ENCODE peak calls at places on chromosome 15, in six cellular contexts. L, X, I, K, H and C are unnamed samples.

GRCh38 chr15:42385980-42386695 is 26.8 kb downstream of the CAPN3 start:
- DNase-seq in X (no peak), L (no peak), I (no peak), H (no peak), K (no peak), C (peak; percentile 35)

GRCh38 chr15:72227192-72227586 is 3.8 kb downstream of the PKM start:
- DNase-seq in X (no peak), I (no peak), K (peak; percentile 72), L (no peak), H (peak; percentile 94), C (peak; percentile 91)

GRCh38 chr15:32131803-32132202 is 101.5 kb downstream of the CHRNA7 start:
- DNase-seq in L (no peak), X (no peak), I (no peak), K (no peak), H (no peak), C (no peak)

GRCh38 chr15:56019060-56019793 is 25.8 kb upstream of the NEDD4 start:
- DNase-seq in K (no peak), H (peak; percentile 20), X (no peak), I (no peak), L (no peak), C (no peak)

GRCh38 chr15:89649716-89650115 is 5.6 kb downstream of the KIF7 start:
- DNase-seq in K (no peak), I (no peak), X (no peak), L (no peak), H (no peak), C (no peak)

GRCh38 chr15:80695911-80696651 is 971 bp downstream of the ABHD17C start:
- DNase-seq in L (no peak), X (peak; percentile 40), H (peak; percentile 22), I (no peak), K (no peak), C (peak; percentile 40)

GRCh38 chr15:63151665-63152064 is 5.6 kb downstream of the RPS27L start:
- DNase-seq in L (no peak), X (no peak), H (no peak), K (no peak), I (no peak), C (no peak)

GRCh38 chr15:38652998-38653397 is 88.4 kb upstream of the RASGRP1 start:
- DNase-seq in X (peak; percentile 4), L (no peak), I (no peak), H (no peak), K (no peak), C (no peak)

GRCh38 chr15:60752973-60753720 is 274.2 kb upstream of the ICE2 start:
- DNase-seq in H (no peak), X (no peak), I (no peak), L (no peak), K (no peak), C (peak; percentile 2)

GRCh38 chr15:99994849-99995248 is 261.6 kb upstream of the LYSMD4 start:
- DNase-seq in I (no peak), X (no peak), H (no peak), L (no peak), K (no peak), C (no peak)

GRCh38 chr15:70465812-70466211 is 297.5 kb downstream of the UACA start:
- DNase-seq in I (no peak), X (no peak), L (no peak), H (no peak), K (no peak), C (no peak)

GRCh38 chr15:62110000-62110851 is 43.4 kb downstream of the C2CD4A start:
- DNase-seq in K (peak; percentile 57), I (no peak), H (peak; percentile 77), X (no peak), L (no peak), C (peak; percentile 95)

GRCh38 chr15:70596354-70597055 is 166.9 kb downstream of the UACA start:
- DNase-seq in X (no peak), I (no peak), L (peak; percentile 1), H (peak; percentile 96), K (no peak), C (peak; percentile 8)

GRCh38 chr15:62894322-62895085 is 148.0 kb upstream of the TPM1 start:
- DNase-seq in I (no peak), L (no peak), H (peak; percentile 58), X (no peak), K (no peak), C (no peak)

GRCh38 chr15:45714501-45715488 is 80.0 kb downstream of the SQOR start:
- DNase-seq in L (peak; percentile 83), I (peak; percentile 66), X (peak; percentile 60), K (peak; percentile 56), H (peak; percentile 21), C (peak; percentile 69)

GRCh38 chr15:45021331-45021730 is 1.7 kb upstream of the SORD start:
- DNase-seq in X (peak; percentile 21), L (no peak), K (no peak), H (peak; percentile 15), I (no peak), C (no peak)

GRCh38 chr15:61084944-61085367 is 144.1 kb downstream of the RORA start:
- DNase-seq in X (no peak), I (no peak), H (no peak), L (no peak), K (no peak), C (no peak)

DNA sequence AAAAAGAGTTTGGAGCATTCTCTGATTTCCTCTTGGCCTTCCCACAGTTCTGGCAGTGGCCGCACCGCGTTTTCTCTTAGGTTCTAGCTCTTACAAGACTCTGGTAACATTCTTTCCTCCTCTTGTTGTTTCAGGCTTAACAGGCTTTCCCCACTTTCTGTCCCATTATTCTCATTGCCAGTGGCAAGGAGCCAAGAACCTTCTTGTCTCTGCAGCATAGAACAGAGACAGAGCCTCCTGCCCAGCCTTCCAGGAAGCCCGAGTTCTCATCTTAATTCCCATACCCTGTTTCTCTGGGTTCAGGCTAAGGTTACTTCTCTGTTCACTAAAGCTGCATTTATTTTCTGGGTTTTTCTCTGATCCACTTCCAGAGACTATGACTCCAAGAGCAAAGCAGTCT is 61.1 kb downstream of the DUT start:
- DNase-seq in X (peak; percentile 56), L (peak; percentile 82), I (no peak), K (peak; percentile 73), H (peak; percentile 87), C (peak; percentile 99)
- H3K27ac ChIP-seq in X (no peak overlapping the region), L (peak overlapping the region; percentile 68), I (peak overlapping the region; percentile 56), K (peak overlapping the region; percentile 3), H (no peak overlapping the region), C (peak overlapping the region; percentile 78)

DNA sequence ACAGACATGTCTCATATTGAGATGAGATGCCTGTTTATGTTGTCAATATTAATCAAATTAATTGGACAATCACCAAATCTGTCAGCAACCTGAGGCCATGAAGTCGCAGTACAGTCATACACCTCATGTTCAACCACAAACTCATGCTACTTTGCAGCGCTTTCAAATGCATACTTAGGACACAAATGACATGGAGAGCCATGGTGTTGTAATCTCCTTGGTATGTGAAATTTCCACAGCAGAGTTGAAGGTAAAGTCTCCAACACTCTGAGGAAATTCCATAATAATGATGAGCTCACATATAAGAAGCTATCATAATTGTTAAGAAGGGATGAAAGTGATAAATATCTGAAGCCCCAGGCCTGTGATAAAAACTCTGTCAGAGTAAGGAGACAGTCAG is 873.9 kb downstream of the MCTP2 start:
- DNase-seq in L (no peak), X (no peak), H (peak; percentile 80), I (no peak), K (no peak), C (no peak)
- H3K27ac ChIP-seq in L (no peak overlapping the region), X (no peak overlapping the region), H (no peak overlapping the region), I (no peak overlapping the region), K (no peak overlapping the region), C (no peak overlapping the region)

GRCh38 chr15:40743466-40743865 is 11.6 kb downstream of the RMDN3 start:
- DNase-seq in H (no peak), X (no peak), L (no peak), I (no peak), K (no peak), C (no peak)
- H3K27ac ChIP-seq in H (no peak overlapping the region), X (no peak overlapping the region), L (no peak overlapping the region), I (no peak overlapping the region), K (peak overlapping the region; percentile 67), C (no peak overlapping the region)

DNA sequence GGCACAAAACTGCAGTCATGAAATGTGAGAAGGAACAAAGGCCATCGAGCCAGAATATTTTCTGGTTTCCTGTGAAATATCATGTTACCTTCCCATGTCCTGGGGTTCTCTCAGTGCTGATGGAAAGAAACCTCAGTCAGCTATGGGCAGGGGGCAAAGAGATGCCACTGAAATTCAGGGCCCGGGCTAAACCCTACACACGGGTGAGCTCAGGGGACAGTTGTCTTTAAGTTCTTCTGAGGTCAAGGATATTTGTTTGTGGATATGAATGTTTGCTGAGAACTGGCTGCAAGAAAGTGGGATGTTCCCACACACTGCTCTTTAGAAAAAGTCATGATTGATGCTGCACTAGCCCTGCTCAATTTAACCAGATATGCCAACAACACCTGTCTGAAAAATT is 187.2 kb downstream of the MEX3B start:
- DNase-seq in X (no peak), I (no peak), L (no peak), H (no peak), K (no peak), C (no peak)
- H3K27ac ChIP-seq in X (no peak overlapping the region), I (no peak overlapping the region), L (no peak overlapping the region), H (no peak overlapping the region), K (no peak overlapping the region), C (no peak overlapping the region)

GRCh38 chr15:35062164-35063099 is 22.7 kb downstream of the NANOGP8 start:
- DNase-seq in H (peak; percentile 20), K (no peak), L (no peak), X (no peak), I (no peak), C (no peak)
- H3K27ac ChIP-seq in H (no peak overlapping the region), K (no peak overlapping the region), L (no peak overlapping the region), X (no peak overlapping the region), I (no peak overlapping the region), C (no peak overlapping the region)

GRCh38 chr15:74662064-74662860 is 33.6 kb downstream of the EDC3 start:
- DNase-seq in X (no peak), K (no peak), L (no peak), I (no peak), H (no peak), C (peak; percentile 58)

GRCh38 chr15:74663303-74664027 is 32.4 kb downstream of the EDC3 start:
- DNase-seq in H (no peak), I (no peak), L (no peak), K (no peak), X (no peak), C (no peak)

GRCh38 chr15:74667973-74668372 is 27.9 kb downstream of the EDC3 start:
- DNase-seq in K (no peak), L (no peak), X (no peak), I (no peak), H (no peak), C (no peak)

GRCh38 chr15:74664670-74665069 is 31.2 kb downstream of the EDC3 start:
- DNase-seq in K (no peak), I (no peak), H (no peak), X (no peak), L (no peak), C (no peak)

GRCh38 chr15:74664028-74664616 is 31.7 kb downstream of the EDC3 start:
- DNase-seq in X (peak; percentile 86), K (peak; percentile 61), H (peak; percentile 49), I (no peak), L (no peak), C (peak; percentile 88)
- H3K27ac ChIP-seq in X (peak overlapping the region; percentile 65), K (peak overlapping the region; percentile 6), H (no peak overlapping the region), I (peak overlapping the region; percentile 35), L (peak overlapping the region; percentile 17), C (peak overlapping the region; percentile 85)